ENCODE peak calls at places on chromosome 11, in eight cellular contexts. Y, X, L, W, T, F, I and E are unnamed samples.

GRCh38 chr11:108959874-108960273 is 295.0 kb downstream of the DDX10 start:
- DNase-seq in X (no peak), W (no peak), Y (no peak), L (no peak), F (no peak), T (no peak), I (no peak), E (no peak)

GRCh38 chr11:44112083-44112865 is 16.8 kb downstream of the EXT2 start:
- DNase-seq in Y (no peak), X (peak), T (no peak), L (peak), W (no peak), I (no peak), F (no peak), E (peak)

GRCh38 chr11:15692739-15693138 is 578.0 kb downstream of the INSC start:
- DNase-seq in L (no peak), F (no peak), I (no peak), X (no peak), W (no peak), Y (no peak), T (no peak), E (peak)

GRCh38 chr11:74370122-74370521 is 28.1 kb downstream of the PGM2L1 start:
- DNase-seq in X (no peak), T (no peak), I (no peak), W (no peak), F (no peak), Y (no peak), L (no peak), E (peak)

GRCh38 chr11:38498721-38499120 is 1900.7 kb upstream of the RAG2 start:
- DNase-seq in I (no peak), Y (no peak), W (no peak), L (no peak), T (no peak), F (no peak), X (no peak), E (no peak)

GRCh38 chr11:62593434-62594044 is 2.2 kb upstream of the TUT1 start:
- DNase-seq in Y (peak), F (peak), W (peak), L (peak), I (no peak), X (peak), T (peak), E (peak)

GRCh38 chr11:78493413-78493975 is 75.9 kb upstream of the GAB2 start:
- DNase-seq in T (no peak), I (no peak), Y (no peak), W (no peak), F (no peak), X (no peak), L (no peak), E (no peak)

GRCh38 chr11:10669258-10670033 is 24.1 kb downstream of the IRAG1 start:
- DNase-seq in W (no peak), T (no peak), I (no peak), L (no peak), Y (no peak), X (peak), F (no peak), E (no peak)

GRCh38 chr11:117879516-117880480 is 3.3 kb upstream of the FXYD6 start:
- DNase-seq in T (no peak), I (no peak), F (no peak), L (no peak), Y (no peak), W (peak), X (no peak), E (no peak)

GRCh38 chr11:94653561-94653960 is 86.4 kb downstream of the PIWIL4 start:
- DNase-seq in F (no peak), T (no peak), I (no peak), L (no peak), Y (no peak), X (no peak), W (no peak), E (no peak)